ENCODE peak calls at places on chromosome 18, in ten cellular contexts. X is testis; C is ovary; U is aorta; O is mammary epithelial cell; P is pancreas; Q is naive thymus-derived CD4-positive, alpha-beta T cell; N is heart left ventricle; T is OCI-LY7; M is lower lobe of right lung. V is an unnamed sample.

GRCh38 chr18:832085-832681 is 20.1 kb upstream of the YES1 start:
- DNase-seq in M (no peak), T (no peak), O (no peak), X (peak; percentile 84), Q (peak; percentile 28), U (no peak), P (peak; percentile 55), N (peak; percentile 33), C (no peak), V (no peak)

GRCh38 chr18:49628993-49629795 is 67.3 kb downstream of the LIPG start:
- DNase-seq in X (peak; percentile 50), U (no peak), P (no peak), N (peak; percentile 45), O (no peak), T (no peak), Q (no peak), M (peak; percentile 51), C (no peak), V (no peak)

GRCh38 chr18:49691177-49691608 is 122.1 kb downstream of the ACAA2 start:
- DNase-seq in M (no peak), C (no peak), O (peak; percentile 96), P (no peak), Q (no peak), U (no peak), X (no peak), N (peak; percentile 67), T (no peak), V (no peak)

GRCh38 chr18:48326901-48327675 is 82.1 kb downstream of the ZBTB7C start:
- DNase-seq in T (no peak), X (no peak), O (peak; percentile 73), P (no peak), M (no peak), C (no peak), Q (no peak), U (peak; percentile 78), N (no peak), V (no peak)

GRCh38 chr18:21243041-21243431 is 1.0 kb downstream of the GREB1L start:
- DNase-seq in X (peak; percentile 55), M (no peak), P (no peak), O (peak; percentile 47), U (no peak), Q (no peak), N (no peak), C (no peak), T (no peak), V (no peak)

GRCh38 chr18:31596081-31596872 is 4.6 kb downstream of the TTR start:
- DNase-seq in T (no peak), O (no peak), X (no peak), U (no peak), P (no peak), M (no peak), Q (no peak), C (no peak), N (no peak), V (no peak)

GRCh38 chr18:4353853-4354418 is 101.2 kb downstream of the DLGAP1 start:
- DNase-seq in P (no peak), N (no peak), M (no peak), C (no peak), T (no peak), U (no peak), Q (no peak), O (no peak), X (no peak), V (no peak)

GRCh38 chr18:60662491-60662890 is 289.9 kb upstream of the MC4R start:
- DNase-seq in N (no peak), O (no peak), Q (no peak), C (no peak), M (no peak), P (peak; percentile 50), T (no peak), X (no peak), U (no peak), V (no peak)

GRCh38 chr18:49768051-49768391 is 45.3 kb downstream of the ACAA2 start:
- DNase-seq in Q (no peak), N (no peak), M (no peak), X (peak; percentile 71), C (no peak), P (no peak), T (no peak), O (peak; percentile 65), U (no peak), V (no peak)

GRCh38 chr18:69951182-69951581 is 3.5 kb upstream of the CD226 start:
- DNase-seq in O (no peak), M (no peak), P (no peak), U (no peak), X (no peak), Q (no peak), N (no peak), T (no peak), C (no peak), V (no peak)

DNA sequence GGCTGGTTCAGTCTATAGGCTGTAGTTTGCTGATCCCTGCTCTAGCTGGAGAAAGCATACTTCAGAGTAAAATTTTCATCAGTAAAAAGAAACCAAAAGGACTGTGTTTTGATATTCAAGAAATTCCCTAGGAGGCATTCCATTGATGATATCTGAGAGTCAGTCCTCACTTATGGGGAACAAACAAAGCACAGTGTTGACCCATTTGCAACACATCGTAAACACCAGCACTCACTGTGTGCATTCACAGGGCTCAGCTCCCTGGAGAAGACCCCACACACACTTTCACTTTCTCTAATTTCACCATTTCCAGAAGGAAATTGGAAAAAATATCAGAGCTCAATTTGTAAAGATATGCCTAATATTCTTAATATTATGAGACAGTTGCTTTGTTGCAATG is 147.1 kb downstream of the PIEZO2 start:
- DNase-seq in O (no peak), M (no peak), N (no peak), P (no peak), T (no peak), X (no peak), Q (no peak), C (no peak), U (no peak), V (no peak)
- H3K4me1 ChIP-seq in O (no peaks in the 10 kb centered on the region), M (no peaks in the 10 kb centered on the region), N (no peaks in the 10 kb centered on the region), P (peaks cover 9% of the 10 kb centered on the region), T (no peaks in the 10 kb centered on the region), X (no peaks in the 10 kb centered on the region), Q (no peaks in the 10 kb centered on the region), C (peaks cover 20% of the 10 kb centered on the region), U (no peaks in the 10 kb centered on the region), V (no peaks in the 10 kb centered on the region)

DNA sequence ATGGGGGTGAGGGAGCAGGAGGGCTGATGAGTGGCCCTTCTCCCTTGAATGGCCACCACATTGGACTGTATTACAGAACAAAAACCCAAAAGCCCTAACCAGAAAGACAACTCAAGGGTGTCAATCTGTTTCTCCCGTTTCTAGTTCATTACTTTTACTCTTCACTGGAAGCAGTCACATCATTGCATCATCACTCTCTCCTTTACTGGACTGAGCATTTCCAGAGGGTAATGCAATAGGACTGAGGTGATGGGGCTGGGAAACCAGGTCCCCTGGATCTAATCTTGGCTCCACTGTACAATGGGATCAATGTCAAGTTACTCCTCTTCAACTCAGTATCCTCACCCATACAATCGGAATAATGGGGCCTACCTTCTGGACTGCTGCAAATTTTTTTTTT is 56.1 kb downstream of the BCL2 start:
- DNase-seq in U (no peak), T (no peak), X (no peak), Q (no peak), M (no peak), O (no peak), P (no peak), C (no peak), N (no peak), V (no peak)
- H3K36me3 ChIP-seq in U (no peaks in the 10 kb centered on the region), T (no peaks in the 10 kb centered on the region), X (no peaks in the 10 kb centered on the region), Q (no peaks in the 10 kb centered on the region), M (no peaks in the 10 kb centered on the region), O (no peaks in the 10 kb centered on the region), P (no peaks in the 10 kb centered on the region), C (no peaks in the 10 kb centered on the region), N (no peaks in the 10 kb centered on the region), V (peaks cover 9% of the 10 kb centered on the region)

GRCh38 chr18:59664329-59664728 is 32.9 kb downstream of the CCBE1 start:
- DNase-seq in X (no peak), N (no peak), P (no peak), O (no peak), T (no peak), M (no peak), Q (no peak), C (no peak), U (no peak), V (no peak)

GRCh38 chr18:59663096-59663495 is 34.1 kb downstream of the CCBE1 start:
- DNase-seq in O (peak; percentile 40), Q (no peak), C (no peak), X (no peak), T (no peak), N (no peak), M (no peak), U (no peak), P (no peak), V (no peak)

GRCh38 chr18:59660398-59660797 is 36.8 kb downstream of the CCBE1 start:
- DNase-seq in X (no peak), U (no peak), Q (no peak), C (no peak), N (no peak), T (no peak), O (no peak), P (no peak), M (no peak), V (no peak)

GRCh38 chr18:59660976-59661743 is 36.1 kb downstream of the CCBE1 start:
- DNase-seq in Q (no peak), C (no peak), U (no peak), X (no peak), M (no peak), P (no peak), N (no peak), O (peak; percentile 78), T (no peak), V (no peak)

DNA sequence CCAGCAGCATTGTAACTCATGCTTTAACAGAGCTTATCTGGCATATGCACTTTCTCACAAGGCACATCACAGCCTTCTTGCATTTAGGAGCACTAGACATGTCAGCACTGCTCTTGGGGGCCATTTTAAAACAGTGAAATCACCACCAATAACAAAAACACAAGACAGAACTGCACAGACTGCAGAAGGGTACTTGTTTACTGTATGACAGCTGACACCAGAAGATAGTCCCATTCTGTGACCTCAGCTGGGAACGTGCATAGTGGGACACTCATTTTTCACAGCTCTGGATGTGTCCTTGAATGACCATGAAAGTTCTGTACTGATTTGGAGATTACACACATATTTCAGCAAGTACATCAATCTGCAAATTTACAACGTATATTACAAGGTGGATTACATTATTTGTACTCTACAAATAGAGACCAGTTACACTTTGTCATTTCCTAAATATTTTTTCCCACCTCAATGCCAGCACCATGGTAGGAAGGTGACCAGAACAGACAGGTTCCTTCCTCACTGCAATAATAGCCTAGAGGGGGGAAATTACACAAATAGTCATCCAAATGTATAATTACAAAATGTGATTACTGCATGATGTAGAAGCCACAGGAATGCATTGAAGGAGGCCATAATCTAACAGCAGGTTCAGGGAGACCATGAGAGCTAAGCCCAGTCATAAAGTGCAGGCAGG is 35.1 kb downstream of the CCBE1 start:
- DNase-seq in P (no peak), M (no peak), N (no peak), O (peak; percentile 96), X (no peak), T (no peak), U (no peak), C (no peak), Q (no peak), V (no peak)
- H3K4me1 ChIP-seq in P (no peaks in the 10 kb centered on the region), M (no peaks in the 10 kb centered on the region), N (no peaks in the 10 kb centered on the region), O (peaks cover 44% of the 10 kb centered on the region), X (no peaks in the 10 kb centered on the region), T (no peaks in the 10 kb centered on the region), U (no peaks in the 10 kb centered on the region), C (peaks cover 14% of the 10 kb centered on the region), Q (no peaks in the 10 kb centered on the region), V (no peaks in the 10 kb centered on the region)

GRCh38 chr18:79934311-79935097 is 16.9 kb downstream of the SLC66A2 start:
- DNase-seq in T (no peak), N (peak; percentile 61), M (peak; percentile 48), X (peak; percentile 13), P (peak; percentile 36), U (peak; percentile 54), C (peak; percentile 9), Q (no peak), O (no peak), V (no peak)
- H3K36me3 ChIP-seq in T (peaks cover 30% of the 10 kb centered on the region), N (peaks cover 13% of the 10 kb centered on the region), M (peaks cover 20% of the 10 kb centered on the region), X (no peaks in the 10 kb centered on the region), P (no peaks in the 10 kb centered on the region), U (no peaks in the 10 kb centered on the region), C (no peaks in the 10 kb centered on the region), Q (no peaks in the 10 kb centered on the region), O (peaks cover 14% of the 10 kb centered on the region), V (peaks cover 61% of the 10 kb centered on the region)